ENCODE peak calls at places on chromosomes 4 and X, in nine cellular contexts. K, X, Y, N, S, L, A, T and H are unnamed samples.

GRCh38 chr4:66575024-66575696 is 904.9 kb upstream of the EPHA5 start:
- DNase-seq in K (peak; percentile 52), X (no peak), Y (no peak), N (peak; percentile 4), S (peak; percentile 96), L (no peak), A (no peak), T (no peak), H (no peak)

GRCh38 chr4:166318810-166319525 is 445.9 kb downstream of the TLL1 start:
- DNase-seq in K (no peak), X (no peak), Y (no peak), N (peak; percentile 72), S (peak; percentile 59), L (no peak), A (no peak), T (no peak), H (no peak)

GRCh38 chr4:25993564-25994185 is 79.7 kb downstream of the SMIM20 start:
- DNase-seq in K (peak; percentile 23), X (no peak), Y (no peak), N (no peak), S (peak; percentile 17), L (no peak), A (no peak), T (no peak), H (no peak)

GRCh38 chr4:126385954-126386353 is 1071.2 kb downstream of the FAT4 start:
- DNase-seq in K (no peak), X (no peak), Y (no peak), N (no peak), S (no peak), L (no peak), A (no peak), T (no peak), H (no peak)

GRCh38 chr4:81466841-81467671 is 4.7 kb downstream of the RASGEF1B start:
- DNase-seq in K (peak; percentile 81), X (peak; percentile 15), Y (peak; percentile 22), N (peak; percentile 45), S (peak; percentile 82), L (no peak), A (no peak), T (no peak), H (peak; percentile 44)

GRCh38 chrX:150162141-150162540 is 201.0 kb upstream of the MAMLD1 start:
- DNase-seq in K (no peak), X (no peak), Y (no peak), N (no peak), S (peak; percentile 80), L (no peak), A (no peak), T (no peak), H (no peak)

GRCh38 chrX:15524417-15524816 is 23.8 kb downstream of the BMX start:
- DNase-seq in K (peak; percentile 6), X (no peak), Y (no peak), N (no peak), S (no peak), L (no peak), A (no peak), T (no peak), H (no peak)

GRCh38 chr4:86508436-86508835 is 85.7 kb upstream of the PTPN13 start:
- DNase-seq in K (peak; percentile 74), X (no peak), Y (no peak), N (peak; percentile 56), S (no peak), L (no peak), A (no peak), T (no peak), H (no peak)

GRCh38 chr4:119233750-119234149 is 21.2 kb downstream of the USP53 start:
- DNase-seq in K (no peak), X (no peak), Y (no peak), N (no peak), S (peak; percentile 10), L (no peak), A (no peak), T (no peak), H (no peak)

GRCh38 chr4:7992846-7993245 is 53.2 kb upstream of the AFAP1 start:
- DNase-seq in K (no peak), X (no peak), Y (no peak), N (no peak), S (no peak), L (no peak), A (no peak), T (no peak), H (no peak)

GRCh38 chr4:15875663-15876460 is 62.7 kb downstream of the FGFBP1 start:
- DNase-seq in K (no peak), X (no peak), Y (no peak), N (no peak), S (no peak), L (no peak), A (no peak), T (no peak), H (no peak)

GRCh38 chr4:42655921-42656735 is 777 bp downstream of the ATP8A1 start:
- DNase-seq in K (no peak), X (peak; percentile 63), Y (peak; percentile 32), N (peak; percentile 1), S (no peak), L (peak; percentile 78), A (peak; percentile 71), T (peak; percentile 44), H (peak; percentile 38)

GRCh38 chr4:7371122-7371941 is 63.4 kb downstream of the PSAPL1 start:
- DNase-seq in K (no peak), X (no peak), Y (no peak), N (no peak), S (no peak), L (no peak), A (no peak), T (no peak), H (no peak)

GRCh38 chr4:80081566-80081965 is 8.5 kb upstream of the ANTXR2 start:
- DNase-seq in K (no peak), X (no peak), Y (no peak), N (no peak), S (no peak), L (no peak), A (no peak), T (no peak), H (no peak)

GRCh38 chrX:141917801-141918200 is 14.1 kb downstream of the MAGEC1 start:
- DNase-seq in K (no peak), X (no peak), Y (no peak), N (no peak), S (no peak), L (no peak), A (no peak), T (no peak), H (no peak)

GRCh38 chr4:14856076-14856926 is 146.0 kb upstream of the CPEB2 start:
- DNase-seq in K (peak; percentile 100), X (no peak), Y (peak; percentile 42), N (peak; percentile 96), S (peak; percentile 99), L (no peak), A (no peak), T (no peak), H (no peak)

GRCh38 chr4:127304356-127304755 is 328.4 kb upstream of the INTU start:
- DNase-seq in K (peak; percentile 78), X (no peak), Y (no peak), N (peak; percentile 82), S (no peak), L (no peak), A (no peak), T (no peak), H (no peak)

GRCh38 chr4:156475322-156475721 is 496.3 kb downstream of the PDGFC start:
- DNase-seq in K (peak; percentile 82), X (no peak), Y (no peak), N (peak; percentile 56), S (peak; percentile 70), L (no peak), A (no peak), T (no peak), H (no peak)

GRCh38 chrX:102599950-102600579 is 750 bp downstream of the ARMCX5 start:
- DNase-seq in K (peak; percentile 54), X (no peak), Y (no peak), N (peak; percentile 23), S (peak; percentile 11), L (no peak), A (no peak), T (no peak), H (no peak)
- TF ChIP-seq CTCF in K (no peak), X (no peak), Y (no peak), N (no peak), S (no peak), L (no peak), A (no peak), T (no peak), H (no peak)

DNA sequence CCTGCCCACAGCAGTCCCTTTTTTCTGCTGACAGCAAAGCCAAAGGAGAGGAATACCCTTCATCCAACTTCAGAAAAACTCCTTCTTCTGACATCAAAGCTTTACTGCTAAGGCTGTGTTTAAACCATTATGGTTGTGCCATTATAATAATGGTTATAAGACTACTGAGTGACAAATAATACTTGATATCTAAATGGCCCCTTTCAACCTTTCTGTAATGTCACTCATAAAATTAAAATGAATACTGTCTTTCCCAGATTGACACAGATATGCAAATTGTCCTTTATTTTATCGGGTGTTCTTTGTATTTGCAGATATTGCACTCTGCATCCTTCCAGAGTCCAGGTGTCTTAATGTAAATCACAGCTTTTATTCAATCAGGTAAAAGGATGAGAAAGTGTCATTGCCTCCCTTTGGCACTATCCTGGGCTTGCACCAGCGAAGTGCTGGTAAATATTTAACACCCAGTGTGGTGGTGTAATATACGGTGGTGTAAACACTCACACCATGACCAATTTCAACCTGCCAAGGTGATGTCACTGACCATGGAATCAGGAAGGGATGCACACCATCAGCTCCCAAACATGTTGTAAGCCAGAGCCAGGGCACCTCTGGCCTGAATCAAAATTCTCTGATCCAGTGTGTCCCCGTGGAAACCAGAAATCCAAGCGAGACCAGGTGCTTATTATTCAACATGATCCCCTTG is 139.4 kb upstream of the TENM3 start:
- DNase-seq in K (no peak), X (no peak), Y (no peak), N (no peak), S (no peak), L (no peak), A (no peak), T (no peak), H (no peak)
- TF ChIP-seq CTCF in K (no peak), X (no peak), Y (no peak), N (no peak), S (no peak), L (no peak), A (no peak), T (no peak), H (no peak)

DNA sequence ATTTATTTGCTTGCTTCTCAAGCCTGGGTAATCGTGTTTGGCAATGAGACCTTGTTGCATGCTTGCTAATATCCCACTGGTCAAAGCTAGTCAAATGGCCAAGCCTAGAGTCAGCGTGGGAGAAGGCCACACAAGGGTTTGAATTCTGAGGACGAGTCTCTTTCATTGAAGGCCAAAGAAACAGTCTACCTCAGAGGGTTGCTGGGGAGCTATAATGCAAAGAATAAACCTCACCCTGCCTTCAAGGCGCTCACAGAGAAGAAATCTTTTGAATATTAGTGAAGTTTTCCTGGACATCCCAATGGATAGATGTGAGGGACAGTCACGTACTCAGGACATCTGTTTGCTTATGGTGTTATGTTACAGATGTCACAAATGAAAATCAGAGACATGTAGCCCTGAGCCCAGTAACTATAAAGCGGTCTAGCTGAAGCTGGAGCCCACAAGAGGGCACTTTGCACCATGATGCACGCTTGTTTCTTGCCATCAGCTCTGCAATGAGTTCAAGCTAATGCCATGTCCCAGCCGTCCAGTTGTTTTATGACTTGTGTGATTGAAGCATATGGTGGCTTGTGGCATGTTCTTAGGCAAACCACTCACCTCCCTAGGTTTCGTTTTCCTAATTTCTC is 1.1 kb upstream of the TLR3 start:
- DNase-seq in K (peak; percentile 75), X (no peak), Y (peak; percentile 31), N (peak; percentile 34), S (peak; percentile 72), L (peak; percentile 71), A (no peak), T (peak; percentile 25), H (no peak)
- TF ChIP-seq CTCF in K (peak; percentile 56), X (no peak), Y (peak; percentile 43), N (peak; percentile 42), S (no peak), L (peak; percentile 60), A (peak; percentile 62), T (no peak), H (peak; percentile 49)

GRCh38 chr4:20305976-20306375 is 54.3 kb downstream of the SLIT2 start:
- DNase-seq in K (peak; percentile 71), X (no peak), Y (no peak), N (no peak), S (peak; percentile 34), L (no peak), A (no peak), T (no peak), H (no peak)
- TF ChIP-seq CTCF in K (peak; percentile 48), X (no peak), Y (no peak), N (peak; percentile 26), S (no peak), L (peak; percentile 22), A (peak; percentile 53), T (no peak), H (peak; percentile 29)